ENCODE peak calls at places on chromosomes 5 and 9, in five cellular contexts. M is stomach, V is K562, A is sigmoid colon, X is SK-N-SH. U is an unnamed sample.
A peak's percentile ranks its signal among the peaks of the same experiment; 100 is the strongest.

GRCh38 chr5:40736103-40736875 is 19.5 kb downstream of the TTC33 start:
- DNase-seq in A (no peak), V (peak; percentile 62), X (peak; percentile 32), M (no peak), U (no peak)

GRCh38 chr5:176895829-176896228 is 3.3 kb downstream of the HK3 start:
- DNase-seq in M (no peak), V (no peak), A (no peak), X (no peak), U (no peak)

GRCh38 chr5:119285070-119285916 is 70.5 kb upstream of the TNFAIP8 start:
- DNase-seq in M (no peak), V (no peak), X (no peak), A (no peak), U (no peak)

GRCh38 chr5:113295111-113295539 is 139.7 kb downstream of the TSSK1B start:
- DNase-seq in V (no peak), M (no peak), X (peak; percentile 24), A (no peak), U (no peak)

GRCh38 chr5:147037517-147038205 is 159.1 kb upstream of the PPP2R2B start:
- DNase-seq in A (no peak), M (no peak), X (no peak), V (no peak), U (no peak)

GRCh38 chr5:82396396-82396795 is 118.2 kb upstream of the RPS23 start:
- DNase-seq in A (no peak), V (no peak), X (no peak), M (no peak), U (no peak)

GRCh38 chr5:1836891-1837880 is 36.0 kb downstream of the NDUFS6 start:
- DNase-seq in V (no peak), A (no peak), M (no peak), X (no peak), U (no peak)

GRCh38 chr9:93678199-93679019 is 102.0 kb downstream of the PHF2 start:
- DNase-seq in M (peak; percentile 13), A (peak; percentile 55), V (no peak), X (peak; percentile 16), U (no peak)

GRCh38 chr5:125870271-125870670 is 552.9 kb upstream of the GRAMD2B start:
- DNase-seq in X (peak; percentile 55), V (no peak), M (no peak), A (no peak), U (no peak)

GRCh38 chr9:129840024-129840423 is 4.8 kb downstream of the USP20 start:
- DNase-seq in X (no peak), M (no peak), V (no peak), A (no peak), U (no peak)

GRCh38 chr9:21995652-21996275 is 1.2 kb downstream of the CDKN2B-AS1 start:
- DNase-seq in M (peak; percentile 46), A (no peak), X (peak; percentile 68), V (no peak), U (peak; percentile 45)

GRCh38 chr5:34045996-34046395 is 3.0 kb upstream of the C1QTNF3 start:
- DNase-seq in X (no peak), M (no peak), V (no peak), A (no peak), U (no peak)

GRCh38 chr5:153618857-153619256 is 128.4 kb downstream of the GRIA1 start:
- DNase-seq in M (no peak), A (no peak), X (no peak), V (no peak), U (no peak)

GRCh38 chr9:134003237-134003636 is 11.1 kb upstream of the VAV2 start:
- DNase-seq in A (no peak), X (no peak), V (no peak), M (no peak), U (no peak)

GRCh38 chr5:132481243-132482211 is 9.0 kb downstream of the IRF1 start:
- DNase-seq in X (no peak), V (no peak), M (no peak), A (peak; percentile 32), U (no peak)
- TF ChIP-seq POLR2AphosphoS5 in X (no peak), V (no peak), M (no peak), A (no peak), U (peak; percentile 17)

DNA sequence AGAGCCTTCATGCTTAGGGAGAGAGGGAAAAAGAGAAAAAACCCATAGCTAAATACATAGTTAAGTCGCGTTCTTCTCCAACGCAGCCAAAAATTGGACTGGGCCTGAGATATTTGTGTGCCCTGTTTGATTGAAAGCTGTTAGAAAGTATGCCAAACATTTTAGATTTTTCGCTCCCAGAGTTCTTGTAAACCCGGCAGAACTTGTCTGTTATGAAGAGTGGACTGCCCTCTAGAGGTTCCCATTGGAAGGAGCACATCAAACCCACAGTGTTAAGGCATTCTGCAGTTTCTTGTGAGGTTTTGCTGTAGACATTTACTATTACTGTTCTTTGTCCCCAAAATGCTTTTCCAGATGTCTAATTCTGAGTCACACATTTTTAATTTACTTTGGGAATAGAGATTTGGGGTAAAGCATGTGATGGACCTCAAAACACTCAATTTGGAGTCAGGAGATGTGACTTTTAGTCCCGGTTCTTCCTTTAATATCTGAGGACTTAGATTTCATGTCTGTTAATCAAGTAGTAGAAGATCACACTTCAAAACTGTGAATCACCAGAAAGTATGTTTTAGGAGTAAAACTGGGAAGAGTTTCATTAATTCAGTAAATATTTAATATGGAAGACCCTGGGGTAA is 96.6 kb downstream of the PCSK1 start:
- DNase-seq in V (peak; percentile 49), M (peak; percentile 80), A (peak; percentile 81), X (peak; percentile 36), U (peak; percentile 79)
- TF ChIP-seq POLR2AphosphoS5 in V (no peak), M (peak; percentile 29), A (no peak), X (no peak), U (no peak)

GRCh38 chr5:10735569-10736255 is 25.3 kb downstream of the DAP start:
- DNase-seq in A (no peak), M (no peak), V (peak; percentile 35), X (no peak), U (no peak)
- TF ChIP-seq POLR2AphosphoS5 in A (no peak), M (no peak), V (no peak), X (no peak), U (no peak)

DNA sequence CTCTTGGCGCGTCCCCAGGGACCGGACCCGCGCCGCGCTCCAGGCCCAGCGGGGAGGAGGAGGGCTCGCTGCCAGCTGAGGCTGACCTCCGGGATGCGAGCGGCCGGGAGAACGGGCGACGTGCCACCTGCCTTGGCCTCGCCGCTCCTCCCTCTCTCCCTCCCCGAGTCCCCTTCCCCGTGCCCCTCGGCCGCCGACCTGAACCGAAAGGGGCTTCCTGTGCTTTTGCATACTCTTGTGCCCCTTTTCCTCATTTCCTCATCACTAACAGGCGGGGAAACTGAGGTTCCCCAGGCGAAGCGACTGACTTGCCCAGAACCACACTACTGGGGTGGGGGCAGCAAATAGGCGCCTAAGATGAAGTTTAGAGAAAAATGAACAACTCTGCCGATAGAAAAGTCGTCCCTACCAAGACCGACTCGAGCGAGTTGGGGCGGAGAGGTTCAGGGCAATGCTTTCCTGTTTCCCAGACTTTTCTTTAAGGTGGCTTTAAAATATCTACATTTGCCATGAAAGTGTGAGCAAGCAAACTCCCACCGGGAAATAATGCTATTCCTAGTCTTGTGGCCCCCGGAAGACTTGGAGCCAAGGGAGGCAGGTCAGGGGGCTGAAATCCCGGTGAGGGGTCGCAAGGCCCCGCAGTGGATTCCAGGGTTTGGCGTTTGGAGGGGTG is 580 bp upstream of the DUSP1 start:
- DNase-seq in V (no peak), A (no peak), X (no peak), M (no peak), U (no peak)
- TF ChIP-seq POLR2AphosphoS5 in V (no peak), A (no peak), X (no peak), M (peak; percentile 81), U (no peak)